ENCODE peak calls at places on chromosome 21, in six cellular contexts. L, E, F, U, K and J are unnamed samples. For H3K27me3, the result is how much of the 10 kb centered on the place peaks cover.

GRCh38 chr21:14850394-14850793 is 214.4 kb downstream of the NRIP1 start:
- DNase-seq in L (no peak), E (no peak), F (no peak), K (no peak), U (no peak), J (no peak)

GRCh38 chr21:17548262-17548661 is 35.4 kb downstream of the CXADR start:
- DNase-seq in F (no peak), U (no peak), K (no peak), E (no peak), L (no peak), J (no peak)

GRCh38 chr21:37780991-37781983 is 135.0 kb downstream of the KCNJ6 start:
- DNase-seq in K (no peak), F (no peak), E (no peak), U (no peak), L (no peak), J (no peak)

GRCh38 chr21:34983680-34984086 is 65.4 kb downstream of the RUNX1 start:
- DNase-seq in F (no peak), L (no peak), E (no peak), U (no peak), K (no peak), J (no peak)

GRCh38 chr21:45894891-45895777 is 86.4 kb upstream of the COL6A1 start:
- DNase-seq in F (no peak), L (no peak), K (no peak), E (no peak), U (no peak), J (no peak)

GRCh38 chr21:36910581-36911307 is 55.7 kb downstream of the HLCS start:
- DNase-seq in U (no peak), L (peak), E (no peak), K (no peak), F (no peak), J (no peak)

GRCh38 chr21:15060776-15061175 is 4.0 kb downstream of the NRIP1 start:
- DNase-seq in K (no peak), E (no peak), F (no peak), U (no peak), L (no peak), J (no peak)

GRCh38 chr21:31732538-31732864 is 583 bp upstream of the SCAF4 start:
- DNase-seq in L (no peak), E (no peak), K (no peak), U (no peak), F (no peak), J (no peak)

GRCh38 chr21:32457360-32457840 is 44.9 kb downstream of the EVA1C start:
- DNase-seq in K (no peak), F (no peak), U (peak), L (peak), E (peak), J (peak)

GRCh38 chr21:33427051-33427450 is 23.8 kb downstream of the IFNGR2 start:
- DNase-seq in F (no peak), K (no peak), L (no peak), U (no peak), E (no peak), J (no peak)

GRCh38 chr21:43207043-43207315 is 38.2 kb downstream of the CRYAA start:
- DNase-seq in F (no peak), U (no peak), K (no peak), L (no peak), E (no peak), J (no peak)

GRCh38 chr21:44521301-44521927 is 18.6 kb downstream of the KRTAP10-1 start:
- DNase-seq in F (no peak), U (no peak), K (no peak), E (peak), L (peak), J (peak)

GRCh38 chr21:28928578-28929124 is 64.0 kb downstream of the LTN1 start:
- DNase-seq in F (no peak), U (no peak), E (no peak), K (no peak), L (no peak), J (no peak)

GRCh38 chr21:32382108-32382601 is 10.7 kb downstream of the URB1 start:
- DNase-seq in F (no peak), E (no peak), K (no peak), L (no peak), U (no peak), J (no peak)

GRCh38 chr21:33238565-33239255 is 9.0 kb downstream of the IFNAR2 start:
- DNase-seq in E (no peak), L (no peak), K (no peak), F (no peak), U (no peak), J (no peak)

GRCh38 chr21:14046401-14046800 is 164.4 kb downstream of the LIPI start:
- DNase-seq in E (no peak), L (no peak), K (no peak), F (no peak), U (no peak), J (no peak)

GRCh38 chr21:16851054-16851453 is 661.8 kb upstream of the CXADR start:
- DNase-seq in L (no peak), E (no peak), F (no peak), U (no peak), K (no peak), J (peak)

GRCh38 chr21:26842976-26843911 is 2.0 kb downstream of the ADAMTS1 start:
- DNase-seq in U (peak), L (peak), F (peak), E (peak), K (no peak), J (peak)
- H3K4me3 ChIP-seq in U (peak), L (peak), F (peak), E (peak), K (peak), J (peak)

DNA sequence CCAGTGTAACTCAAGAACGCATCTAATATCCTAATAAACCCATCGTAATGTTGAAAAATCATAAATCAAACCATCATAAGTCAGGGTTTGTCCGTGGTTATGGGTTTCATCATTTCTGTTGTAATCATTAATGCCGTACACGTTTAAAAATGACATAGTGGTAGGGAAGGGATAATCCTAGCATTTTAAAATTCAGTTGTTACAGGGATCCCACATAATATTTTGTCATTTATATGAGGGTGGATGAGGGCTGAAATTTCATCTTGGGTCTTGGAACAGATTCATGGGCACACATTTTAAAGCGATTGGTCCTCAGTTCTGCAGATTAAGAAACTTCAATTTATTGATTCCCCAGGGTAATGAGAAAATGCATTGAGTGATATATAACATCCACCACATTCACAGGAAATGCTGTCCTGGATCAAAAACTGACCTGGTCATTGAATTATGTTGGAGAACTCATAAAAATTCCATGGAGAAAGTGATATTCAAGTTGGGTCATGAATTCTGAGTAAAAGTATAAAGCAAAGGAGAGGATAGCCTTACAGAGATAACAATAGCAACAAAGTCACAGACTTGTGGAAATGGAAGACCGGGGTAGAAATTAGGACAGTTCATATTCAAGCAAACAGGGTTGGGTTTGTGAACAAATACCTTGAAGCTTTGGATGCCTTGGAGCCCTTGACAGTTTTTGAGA is 1527.3 kb upstream of the TPTE start:
- DNase-seq in K (no peak), E (no peak), F (peak), L (no peak), U (no peak), J (no peak)
- H3K27me3 ChIP-seq in K (under half), E (half or more), F (under half), L (under half), U (under half), J (under half)

DNA sequence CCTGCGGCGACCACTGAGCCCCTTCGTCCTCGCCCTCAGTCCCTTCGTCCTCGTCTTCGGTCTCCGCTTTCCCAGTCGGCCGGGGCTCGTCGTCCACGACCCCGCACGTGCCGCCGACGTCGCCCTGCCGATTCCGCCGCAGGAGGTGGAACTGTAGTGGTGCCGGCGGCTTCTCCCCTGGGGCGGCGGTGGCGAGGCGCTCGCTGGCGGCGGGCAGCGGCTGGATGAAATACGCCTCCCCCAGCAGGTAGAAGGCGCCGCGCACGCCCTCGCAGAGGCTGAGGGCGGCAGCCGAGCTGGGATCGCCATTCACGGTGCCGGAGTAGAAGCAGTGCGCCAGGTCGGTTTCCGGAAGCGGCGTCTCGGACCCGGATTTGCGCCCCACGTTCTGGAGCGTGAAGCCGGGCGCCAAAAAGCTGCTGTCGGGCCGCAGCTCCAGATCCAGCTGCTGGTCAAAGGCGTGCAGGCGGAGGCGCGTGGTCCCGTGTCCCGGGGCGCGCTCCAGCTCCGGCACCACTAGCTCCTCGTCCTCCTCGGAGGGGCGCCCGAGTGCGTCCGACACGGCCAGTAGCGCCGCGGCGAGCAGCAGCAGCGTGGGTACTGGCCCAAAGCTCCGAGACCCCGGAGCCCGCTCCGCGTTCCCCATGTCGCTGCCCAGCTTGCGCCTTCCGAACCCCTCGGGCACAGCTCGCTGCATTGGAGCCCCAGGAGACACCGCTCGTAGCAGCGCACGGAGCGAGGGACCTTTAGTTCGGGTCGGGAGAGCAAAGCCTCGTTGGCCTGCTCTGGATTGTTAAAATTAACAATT is 747 bp downstream of the ADAMTS1 start:
- DNase-seq in E (peak), U (peak), K (peak), F (no peak), L (peak), J (peak)
- H3K4me3 ChIP-seq in E (peak), U (peak), K (peak), F (peak), L (peak), J (peak)

GRCh38 chr21:39082656-39083376 is 100.4 kb downstream of the PSMG1 start:
- DNase-seq in L (no peak), U (no peak), F (no peak), E (no peak), K (no peak), J (peak)
- H3K27me3 ChIP-seq in L (under half), U (under half), F (under half), E (under half), K (under half), J (under half)

GRCh38 chr21:25462517-25462971 is 144.7 kb downstream of the MRPL39 start:
- DNase-seq in L (no peak), E (no peak), U (no peak), K (no peak), F (no peak), J (no peak)
- H3K4me3 ChIP-seq in L (no peak), E (no peak), U (no peak), K (no peak), F (no peak), J (no peak)

GRCh38 chr21:25635310-25635709 is 3.7 kb upstream of the JAM2 start:
- DNase-seq in F (no peak), E (no peak), L (no peak), K (no peak), U (no peak), J (no peak)
- H3K27me3 ChIP-seq in F (under half), E (under half), L (under half), K (under half), U (under half), J (under half)

DNA sequence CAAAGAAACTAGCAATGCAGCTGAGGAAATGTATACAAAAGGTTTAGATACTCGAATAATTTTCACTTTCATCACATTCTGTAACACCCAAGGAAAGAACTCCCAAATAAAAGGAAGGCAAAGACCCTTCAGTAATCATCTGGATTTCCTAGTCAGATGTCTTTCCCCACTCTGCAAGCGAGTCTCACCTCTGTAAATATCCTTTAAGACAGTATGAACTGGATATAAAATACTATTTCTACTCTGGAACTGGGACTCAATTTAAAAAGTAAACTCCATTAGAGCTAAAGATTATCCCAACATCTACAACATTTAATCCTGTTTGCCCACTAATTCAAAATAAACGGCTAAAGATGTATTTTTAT is 27.0 kb downstream of the C2CD2 start:
- DNase-seq in E (no peak), L (no peak), U (no peak), K (no peak), F (no peak), J (no peak)
- H3K4me3 ChIP-seq in E (peak), L (peak), U (no peak), K (no peak), F (peak), J (no peak)